ENCODE peak calls at places on chromosome 9, in nine cellular contexts. V, B, L, Y, G, K, C, J and R are unnamed samples.

GRCh38 chr9:132641216-132641615 is 28.6 kb downstream of the DDX31 start:
- DNase-seq in V (no peak), B (no peak), L (no peak), Y (no peak), G (no peak), K (no peak), C (no peak), J (no peak), R (no peak)

GRCh38 chr9:37379835-37380234 is 42.7 kb upstream of the GRHPR start:
- DNase-seq in V (no peak), B (no peak), L (no peak), Y (no peak), G (no peak), K (no peak), C (no peak), J (no peak), R (no peak)

GRCh38 chr9:85543196-85543595 is 198.6 kb downstream of the AGTPBP1 start:
- DNase-seq in V (no peak), B (no peak), L (no peak), Y (no peak), G (no peak), K (no peak), C (no peak), J (no peak), R (no peak)

GRCh38 chr9:93287593-93287992 is 103.7 kb downstream of the WNK2 start:
- DNase-seq in V (no peak), B (no peak), L (no peak), Y (no peak), G (no peak), K (no peak), C (no peak), J (no peak), R (no peak)

GRCh38 chr9:14238518-14238917 is 75.4 kb downstream of the NFIB start:
- DNase-seq in V (peak), B (no peak), L (peak), Y (no peak), G (no peak), K (no peak), C (peak), J (no peak), R (no peak)

GRCh38 chr9:123678878-123679329 is 251.0 kb downstream of the DENND1A start:
- DNase-seq in V (no peak), B (no peak), L (no peak), Y (no peak), G (no peak), K (no peak), C (no peak), J (no peak), R (no peak)

GRCh38 chr9:93659837-93660177 is 83.4 kb downstream of the PHF2 start:
- DNase-seq in V (no peak), B (no peak), L (no peak), Y (no peak), G (peak), K (no peak), C (no peak), J (no peak), R (no peak)

GRCh38 chr9:106438928-106439327 is 424.0 kb upstream of the ZNF462 start:
- DNase-seq in V (peak), B (no peak), L (no peak), Y (no peak), G (no peak), K (no peak), C (no peak), J (no peak), R (no peak)

GRCh38 chr9:110330484-110331115 is 7.1 kb downstream of the TXNDC8 start:
- DNase-seq in V (no peak), B (no peak), L (peak), Y (no peak), G (no peak), K (no peak), C (no peak), J (no peak), R (no peak)

GRCh38 chr9:127569819-127570401 is 42.2 kb upstream of the STXBP1 start:
- DNase-seq in V (no peak), B (peak), L (peak), Y (no peak), G (no peak), K (no peak), C (peak), J (peak), R (no peak)

GRCh38 chr9:16960084-16960483 is 89.6 kb upstream of the BNC2 start:
- DNase-seq in V (peak), B (no peak), L (peak), Y (no peak), G (no peak), K (no peak), C (peak), J (peak), R (no peak)

GRCh38 chr9:115022760-115023434 is 92.5 kb upstream of the TNFSF8 start:
- DNase-seq in V (peak), B (no peak), L (peak), Y (no peak), G (no peak), K (no peak), C (no peak), J (no peak), R (no peak)

GRCh38 chr9:130739081-130739480 is 45.5 kb downstream of the EXOSC2 start:
- DNase-seq in V (no peak), B (no peak), L (no peak), Y (no peak), G (no peak), K (no peak), C (no peak), J (no peak), R (no peak)

GRCh38 chr9:83197611-83198010 is 134.7 kb upstream of the RASEF start:
- DNase-seq in V (no peak), B (no peak), L (no peak), Y (no peak), G (no peak), K (no peak), C (no peak), J (no peak), R (no peak)

GRCh38 chr9:974993-975739 is 1.3 kb upstream of the DMRT3 start:
- DNase-seq in V (no peak), B (no peak), L (no peak), Y (no peak), G (no peak), K (no peak), C (no peak), J (no peak), R (no peak)

GRCh38 chr9:69649566-69650260 is 22.5 kb downstream of the APBA1 start:
- DNase-seq in V (peak), B (no peak), L (peak), Y (no peak), G (no peak), K (no peak), C (no peak), J (no peak), R (no peak)

GRCh38 chr9:3809724-3810123 is 283.9 kb upstream of the RFX3 start:
- DNase-seq in V (no peak), B (no peak), L (peak), Y (no peak), G (no peak), K (no peak), C (peak), J (no peak), R (no peak)

DNA sequence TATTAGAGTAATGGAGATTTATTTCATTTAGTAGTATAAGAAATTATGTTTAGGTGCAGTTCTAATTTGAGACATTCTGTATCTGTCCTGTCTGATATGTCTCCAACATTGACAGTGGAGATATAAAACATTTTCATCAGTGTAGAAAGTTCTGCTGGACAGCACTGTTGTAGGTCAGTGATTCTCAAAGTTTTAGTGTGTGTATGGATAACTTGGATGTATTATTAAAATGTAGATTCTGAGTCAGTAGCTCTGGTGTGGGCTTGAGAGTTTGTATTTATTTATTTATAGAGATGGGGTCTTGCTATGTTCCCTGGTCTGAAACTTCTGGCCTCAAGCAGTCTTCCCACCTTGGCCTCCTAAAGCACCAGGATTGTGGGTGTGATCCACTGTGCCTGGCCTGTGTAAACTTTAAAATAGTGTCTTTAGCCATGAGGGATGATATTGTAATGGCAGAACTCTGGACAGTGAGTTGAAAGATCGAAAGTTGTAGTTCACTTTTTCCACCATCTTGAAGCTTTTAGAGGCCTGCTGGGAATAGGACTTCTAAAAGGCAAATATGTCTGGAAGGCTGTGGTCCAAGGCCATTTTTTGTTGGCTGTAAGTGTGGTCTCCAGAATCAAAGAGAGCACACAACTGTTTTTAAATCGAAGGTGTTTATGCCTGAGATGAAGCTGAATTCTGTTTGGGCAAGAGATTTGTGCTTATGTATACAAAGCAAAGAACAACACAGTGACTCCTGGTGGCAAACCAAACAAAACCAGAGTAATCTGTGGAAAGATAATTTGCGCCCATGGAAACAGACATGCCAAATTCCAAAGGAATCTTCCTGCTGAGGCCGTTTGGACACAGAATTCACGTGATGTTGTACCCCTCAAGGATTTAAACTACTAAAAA is 12.4 kb downstream of the UBAP1 start:
- DNase-seq in V (no peak), B (no peak), L (peak), Y (no peak), G (no peak), K (no peak), C (peak), J (no peak), R (no peak)
- TF ChIP-seq CTCF in V (peak), B (no peak), L (peak), Y (no peak), G (peak), K (peak), C (peak), J (no peak), R (peak)

GRCh38 chr9:104747565-104748358 is at the start of gene NIPSNAP3A:
- DNase-seq in V (peak), B (peak), L (peak), Y (peak), G (peak), K (peak), C (peak), J (peak), R (peak)
- TF ChIP-seq CTCF in V (no peak), B (no peak), L (no peak), Y (no peak), G (no peak), K (no peak), C (no peak), J (no peak), R (no peak)

GRCh38 chr9:121599872-121600585 is 51.4 kb upstream of the DAB2IP start:
- DNase-seq in V (no peak), B (no peak), L (no peak), Y (peak), G (no peak), K (no peak), C (no peak), J (no peak), R (no peak)

GRCh38 chr9:121599186-121599871 is 52.1 kb upstream of the DAB2IP start:
- DNase-seq in V (no peak), B (peak), L (peak), Y (peak), G (peak), K (no peak), C (peak), J (no peak), R (no peak)

GRCh38 chr9:121596515-121596914 is 54.9 kb upstream of the DAB2IP start:
- DNase-seq in V (no peak), B (no peak), L (peak), Y (no peak), G (no peak), K (no peak), C (no peak), J (no peak), R (no peak)

GRCh38 chr9:121597693-121598166 is 53.7 kb upstream of the DAB2IP start:
- DNase-seq in V (no peak), B (no peak), L (no peak), Y (no peak), G (no peak), K (no peak), C (no peak), J (no peak), R (no peak)

GRCh38 chr9:121598167-121599000 is 53.0 kb upstream of the DAB2IP start:
- DNase-seq in V (peak), B (peak), L (peak), Y (peak), G (peak), K (no peak), C (no peak), J (no peak), R (no peak)
- TF ChIP-seq CTCF in V (peak), B (no peak), L (peak), Y (no peak), G (peak), K (no peak), C (no peak), J (no peak), R (no peak)

GRCh38 chr9:129720181-129720864 is 32.5 kb downstream of the PTGES start:
- DNase-seq in V (no peak), B (no peak), L (no peak), Y (no peak), G (no peak), K (no peak), C (peak), J (no peak), R (no peak)
- TF ChIP-seq CTCF in V (peak), B (no peak), L (peak), Y (no peak), G (no peak), K (no peak), C (no peak), J (no peak), R (no peak)

GRCh38 chr9:87420884-87421283 is 76.8 kb upstream of the DAPK1 start:
- DNase-seq in V (no peak), B (no peak), L (no peak), Y (no peak), G (no peak), K (no peak), C (no peak), J (no peak), R (no peak)

GRCh38 chr9:87425202-87425601 is 72.5 kb upstream of the DAPK1 start:
- DNase-seq in V (no peak), B (no peak), L (no peak), Y (no peak), G (no peak), K (no peak), C (no peak), J (no peak), R (no peak)

GRCh38 chr9:87427851-87428506 is 69.7 kb upstream of the DAPK1 start:
- DNase-seq in V (no peak), B (no peak), L (no peak), Y (no peak), G (no peak), K (no peak), C (no peak), J (no peak), R (no peak)

GRCh38 chr9:87421734-87422133 is 75.9 kb upstream of the DAPK1 start:
- DNase-seq in V (no peak), B (no peak), L (no peak), Y (no peak), G (no peak), K (no peak), C (no peak), J (no peak), R (no peak)

DNA sequence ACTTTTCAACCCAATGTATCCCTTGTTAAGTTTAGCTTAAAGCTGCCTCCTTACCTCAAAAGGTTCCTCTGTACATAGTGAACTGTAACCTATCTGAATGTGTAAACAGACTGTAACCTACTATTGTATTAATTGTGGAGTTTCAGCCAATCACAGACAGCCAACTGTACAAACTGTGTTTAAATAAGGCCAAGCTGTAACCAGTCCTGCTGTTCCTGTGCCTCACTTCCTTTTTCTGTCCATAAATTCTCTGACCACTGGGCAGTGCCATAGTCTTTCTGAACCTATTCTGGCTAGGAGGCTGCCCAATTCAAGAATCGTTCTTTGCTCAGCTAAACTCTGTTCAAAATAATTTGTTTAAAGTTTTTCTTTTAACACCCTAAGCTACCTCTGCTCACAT is 74.7 kb upstream of the DAPK1 start:
- DNase-seq in V (no peak), B (no peak), L (no peak), Y (no peak), G (no peak), K (no peak), C (no peak), J (no peak), R (no peak)
- TF ChIP-seq CTCF in V (no peak), B (no peak), L (no peak), Y (peak), G (no peak), K (no peak), C (no peak), J (no peak), R (no peak)

DNA sequence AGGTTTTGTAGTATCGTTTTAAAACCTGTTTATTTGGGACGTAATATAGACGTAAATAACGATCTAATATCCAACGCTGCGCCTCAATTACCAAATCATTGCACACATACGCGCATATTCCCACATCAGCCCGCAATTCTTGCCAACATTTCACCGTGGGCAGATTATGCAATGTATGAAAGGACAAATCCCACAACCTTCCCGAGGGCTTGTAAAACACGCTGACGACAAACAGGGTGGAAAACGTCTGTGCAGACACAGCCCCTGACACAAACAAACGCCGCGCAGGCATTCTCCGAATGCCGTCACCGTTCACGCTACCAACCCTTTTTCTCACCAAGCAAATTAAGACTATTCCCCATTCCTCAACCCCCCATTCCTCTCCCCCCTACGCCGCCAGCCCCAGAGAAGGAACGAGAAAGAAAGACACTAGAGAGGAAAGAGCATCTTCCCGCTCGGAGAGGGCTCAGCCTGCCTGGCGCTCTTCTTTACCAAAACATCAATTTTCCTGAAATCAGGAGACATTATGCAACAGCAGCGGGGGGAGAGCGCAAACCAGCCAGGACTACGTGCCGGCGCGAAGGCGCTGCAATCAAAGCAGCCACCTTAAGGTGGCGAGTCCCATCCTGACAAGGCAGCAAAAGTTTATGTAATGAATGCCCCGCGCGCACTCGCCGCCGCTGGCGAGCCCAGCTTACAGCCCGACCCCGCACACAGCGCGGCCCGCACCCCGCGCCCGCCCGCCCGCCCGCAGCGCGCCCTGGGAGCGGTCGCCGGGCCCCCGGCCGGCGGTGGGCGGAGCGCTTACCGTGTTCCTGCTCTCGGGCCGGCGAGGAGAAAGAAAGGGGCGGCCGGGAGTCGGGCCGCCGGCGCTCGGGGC is 560 bp downstream of the NFIL3 start:
- DNase-seq in V (peak), B (peak), L (peak), Y (peak), G (peak), K (peak), C (peak), J (peak), R (no peak)
- TF ChIP-seq CTCF in V (peak), B (no peak), L (peak), Y (no peak), G (peak), K (peak), C (peak), J (peak), R (no peak)

GRCh38 chr9:91433180-91433579 is 9.5 kb upstream of the NFIL3 start:
- DNase-seq in V (peak), B (no peak), L (peak), Y (peak), G (no peak), K (peak), C (peak), J (peak), R (no peak)
- TF ChIP-seq CTCF in V (peak), B (peak), L (peak), Y (peak), G (peak), K (peak), C (peak), J (peak), R (peak)

DNA sequence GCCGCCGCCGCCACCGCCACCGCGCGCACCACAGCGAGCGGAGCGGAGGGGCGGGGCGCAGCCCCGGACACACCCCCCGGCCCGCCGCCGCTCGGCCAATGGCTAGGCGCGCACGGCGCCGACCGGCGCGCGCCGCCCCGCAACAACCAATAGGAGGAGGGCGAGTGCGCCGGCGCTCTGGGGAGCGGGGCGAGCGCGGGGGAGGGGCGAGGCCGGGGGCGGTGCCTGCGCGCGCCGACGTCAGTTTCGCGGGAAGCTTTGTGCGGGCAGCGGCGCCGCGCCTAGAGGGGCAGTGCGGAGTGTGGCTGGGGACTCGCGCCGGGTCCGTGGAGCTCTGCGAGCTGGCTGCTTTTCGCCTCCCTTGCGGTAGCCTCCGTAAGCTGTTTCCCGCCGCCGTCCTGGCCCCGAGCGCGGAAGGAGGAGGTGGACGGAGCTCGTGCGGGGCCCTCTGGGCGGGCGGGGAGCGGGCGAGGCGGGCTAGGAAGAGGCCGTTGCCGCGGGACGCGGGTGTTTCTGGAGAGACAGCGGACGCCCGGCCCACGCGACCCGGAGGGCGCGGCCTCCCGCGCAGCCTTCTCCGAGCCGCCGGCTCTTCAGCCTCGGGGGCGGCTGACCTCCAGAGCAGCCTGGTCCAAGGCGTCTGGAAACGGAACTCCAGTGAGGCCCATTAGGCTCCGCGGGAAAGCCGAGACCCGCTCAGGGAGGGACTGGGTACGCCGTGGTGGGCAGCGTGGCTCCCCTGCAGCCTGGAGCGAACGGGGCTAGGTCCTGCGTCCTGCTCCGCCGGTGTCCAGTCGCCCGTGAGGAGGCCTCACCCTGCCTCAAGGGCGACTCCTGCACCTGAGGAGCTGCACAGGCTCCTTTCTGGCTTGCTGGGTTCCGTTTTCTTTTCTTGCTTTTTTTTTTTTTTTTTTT is at the start of gene ZMYND19:
- DNase-seq in V (peak), B (peak), L (peak), Y (peak), G (peak), K (peak), C (peak), J (peak), R (peak)
- TF ChIP-seq CTCF in V (no peak), B (no peak), L (no peak), Y (no peak), G (peak), K (no peak), C (no peak), J (peak), R (no peak)